ENCODE peak calls at places on chromosomes 6 and 20, in ten cellular contexts. One of them, this sample, is unnamed.

GRCh38 chr6:129603731-129604130 is 106.2 kb downstream of the ARHGAP18 start:
- DNase-seq in progenitor cell of endocrine pancreas: no peak
- DNase-seq in AG04450: no peak
- DNase-seq in MCF 10A: no peak
- DNase-seq in GM13977: no peak
- DNase-seq in GM12865: no peak
- DNase-seq in A549: no peak
- DNase-seq in H1: no peak
- DNase-seq in A673: no peak
- DNase-seq in HepG2: no peak
- DNase-seq in this sample: no peak

GRCh38 chr20:24968278-24968677 is 19.2 kb downstream of the CST7 start:
- DNase-seq in AG04450: no peak
- DNase-seq in progenitor cell of endocrine pancreas: no peak
- DNase-seq in H1: no peak
- DNase-seq in A549: no peak
- DNase-seq in MCF 10A: no peak
- DNase-seq in A673: no peak
- DNase-seq in GM13977: no peak
- DNase-seq in HepG2: no peak
- DNase-seq in GM12865: no peak
- DNase-seq in this sample: no peak

GRCh38 chr6:84764332-84765049 is at the start of gene TBX18:
- DNase-seq in GM12865: no peak
- DNase-seq in MCF 10A: no peak
- DNase-seq in progenitor cell of endocrine pancreas: peak
- DNase-seq in GM13977: no peak
- DNase-seq in HepG2: peak
- DNase-seq in AG04450: peak
- DNase-seq in H1: peak
- DNase-seq in A673: peak
- DNase-seq in A549: peak
- DNase-seq in this sample: peak

GRCh38 chr6:110619275-110619908 is 143.0 kb upstream of the SLC22A16 start:
- DNase-seq in GM12865: no peak
- DNase-seq in MCF 10A: no peak
- DNase-seq in H1: no peak
- DNase-seq in AG04450: no peak
- DNase-seq in progenitor cell of endocrine pancreas: no peak
- DNase-seq in A549: no peak
- DNase-seq in HepG2: no peak
- DNase-seq in A673: no peak
- DNase-seq in GM13977: no peak
- DNase-seq in this sample: no peak

GRCh38 chr20:33046412-33046811 is 7.3 kb upstream of the BPIFB3 start:
- DNase-seq in A673: no peak
- DNase-seq in A549: no peak
- DNase-seq in progenitor cell of endocrine pancreas: no peak
- DNase-seq in H1: no peak
- DNase-seq in GM12865: no peak
- DNase-seq in MCF 10A: no peak
- DNase-seq in HepG2: no peak
- DNase-seq in AG04450: no peak
- DNase-seq in GM13977: no peak
- DNase-seq in this sample: no peak

GRCh38 chr6:157022022-157022740 is 245.0 kb downstream of the ARID1B start:
- DNase-seq in A549: peak
- DNase-seq in GM12865: peak
- DNase-seq in AG04450: peak
- DNase-seq in GM13977: peak
- DNase-seq in H1: no peak
- DNase-seq in HepG2: peak
- DNase-seq in MCF 10A: peak
- DNase-seq in progenitor cell of endocrine pancreas: peak
- DNase-seq in A673: peak
- DNase-seq in this sample: peak

GRCh38 chr6:166558156-166559025 is 28.1 kb downstream of the RAMACL start:
- DNase-seq in A549: no peak
- DNase-seq in HepG2: no peak
- DNase-seq in MCF 10A: no peak
- DNase-seq in AG04450: no peak
- DNase-seq in GM12865: no peak
- DNase-seq in H1: no peak
- DNase-seq in A673: no peak
- DNase-seq in progenitor cell of endocrine pancreas: no peak
- DNase-seq in GM13977: no peak
- DNase-seq in this sample: no peak

GRCh38 chr6:16651871-16652270 is 109.4 kb downstream of the ATXN1 start:
- DNase-seq in GM12865: peak
- DNase-seq in MCF 10A: no peak
- DNase-seq in HepG2: no peak
- DNase-seq in GM13977: no peak
- DNase-seq in A673: no peak
- DNase-seq in A549: no peak
- DNase-seq in H1: no peak
- DNase-seq in AG04450: no peak
- DNase-seq in progenitor cell of endocrine pancreas: no peak
- DNase-seq in this sample: no peak

GRCh38 chr6:135145509-135145865 is 35.6 kb upstream of the MYB start:
- DNase-seq in A673: no peak
- DNase-seq in H1: no peak
- DNase-seq in HepG2: no peak
- DNase-seq in AG04450: no peak
- DNase-seq in MCF 10A: no peak
- DNase-seq in progenitor cell of endocrine pancreas: no peak
- DNase-seq in GM13977: no peak
- DNase-seq in A549: no peak
- DNase-seq in GM12865: no peak
- DNase-seq in this sample: no peak

GRCh38 chr6:47714802-47715201 is 16.4 kb downstream of the ADGRF4 start:
- DNase-seq in AG04450: no peak
- DNase-seq in GM13977: no peak
- DNase-seq in H1: no peak
- DNase-seq in HepG2: no peak
- DNase-seq in GM12865: no peak
- DNase-seq in MCF 10A: no peak
- DNase-seq in progenitor cell of endocrine pancreas: no peak
- DNase-seq in A549: no peak
- DNase-seq in A673: no peak
- DNase-seq in this sample: no peak

GRCh38 chr6:6996124-6996523 is 111.6 kb upstream of the RREB1 start:
- DNase-seq in A549: no peak
- DNase-seq in GM12865: no peak
- DNase-seq in H1: no peak
- DNase-seq in progenitor cell of endocrine pancreas: no peak
- DNase-seq in AG04450: no peak
- DNase-seq in MCF 10A: no peak
- DNase-seq in GM13977: no peak
- DNase-seq in HepG2: no peak
- DNase-seq in A673: no peak
- DNase-seq in this sample: no peak

GRCh38 chr20:32751309-32752020 is 8.2 kb upstream of the COMMD7 start:
- DNase-seq in progenitor cell of endocrine pancreas: no peak
- DNase-seq in GM12865: no peak
- DNase-seq in H1: no peak
- DNase-seq in HepG2: no peak
- DNase-seq in GM13977: no peak
- DNase-seq in AG04450: no peak
- DNase-seq in MCF 10A: no peak
- DNase-seq in A673: no peak
- DNase-seq in A549: no peak
- DNase-seq in this sample: no peak

GRCh38 chr6:116060572-116061283 is at the start of gene FRK:
- DNase-seq in AG04450: no peak
- DNase-seq in progenitor cell of endocrine pancreas: peak
- DNase-seq in A549: peak
- DNase-seq in H1: no peak
- DNase-seq in GM13977: no peak
- DNase-seq in HepG2: peak
- DNase-seq in GM12865: no peak
- DNase-seq in MCF 10A: peak
- DNase-seq in A673: peak
- DNase-seq in this sample: peak

GRCh38 chr6:165571068-165571682 is 91.9 kb downstream of the PDE10A start:
- DNase-seq in HepG2: no peak
- DNase-seq in H1: no peak
- DNase-seq in GM13977: no peak
- DNase-seq in GM12865: no peak
- DNase-seq in AG04450: no peak
- DNase-seq in A549: no peak
- DNase-seq in progenitor cell of endocrine pancreas: no peak
- DNase-seq in MCF 10A: no peak
- DNase-seq in A673: no peak
- DNase-seq in this sample: no peak

GRCh38 chr6:68572525-68572924 is 62.6 kb upstream of the ADGRB3 start:
- DNase-seq in progenitor cell of endocrine pancreas: no peak
- DNase-seq in A549: peak
- DNase-seq in HepG2: peak
- DNase-seq in MCF 10A: peak
- DNase-seq in GM12865: peak
- DNase-seq in AG04450: no peak
- DNase-seq in H1: peak
- DNase-seq in A673: peak
- DNase-seq in GM13977: peak
- DNase-seq in this sample: no peak

GRCh38 chr6:105482227-105482839 is 79.5 kb upstream of the PREP start:
- DNase-seq in AG04450: no peak
- DNase-seq in A673: peak
- DNase-seq in HepG2: no peak
- DNase-seq in A549: no peak
- DNase-seq in GM12865: peak
- DNase-seq in H1: no peak
- DNase-seq in MCF 10A: no peak
- DNase-seq in progenitor cell of endocrine pancreas: no peak
- DNase-seq in GM13977: no peak
- DNase-seq in this sample: no peak

GRCh38 chr20:32004963-32005362 is 5.3 kb upstream of the CCM2L start:
- DNase-seq in HepG2: no peak
- DNase-seq in A549: peak
- DNase-seq in AG04450: no peak
- DNase-seq in H1: no peak
- DNase-seq in progenitor cell of endocrine pancreas: no peak
- DNase-seq in A673: no peak
- DNase-seq in GM13977: no peak
- DNase-seq in MCF 10A: peak
- DNase-seq in GM12865: no peak
- DNase-seq in this sample: peak

GRCh38 chr6:74939309-74939708 is 266.5 kb downstream of the COL12A1 start:
- DNase-seq in GM12865: peak
- DNase-seq in H1: no peak
- DNase-seq in HepG2: no peak
- DNase-seq in MCF 10A: peak
- DNase-seq in A673: peak
- DNase-seq in progenitor cell of endocrine pancreas: no peak
- DNase-seq in A549: peak
- DNase-seq in AG04450: no peak
- DNase-seq in GM13977: no peak
- DNase-seq in this sample: no peak
- TF ChIP-seq CTCF in GM12865: no peak
- TF ChIP-seq CTCF in H1: no peak
- TF ChIP-seq CTCF in HepG2: no peak
- TF ChIP-seq CTCF in MCF 10A: peak
- TF ChIP-seq CTCF in A673: peak
- TF ChIP-seq CTCF in progenitor cell of endocrine pancreas: no peak
- TF ChIP-seq CTCF in A549: no peak
- TF ChIP-seq CTCF in AG04450: no peak
- TF ChIP-seq CTCF in GM13977: no peak
- TF ChIP-seq CTCF in this sample: no peak

GRCh38 chr20:36951198-36951976 is at the start of gene SAMHD1:
- DNase-seq in A673: peak
- DNase-seq in H1: peak
- DNase-seq in GM13977: peak
- DNase-seq in HepG2: peak
- DNase-seq in GM12865: peak
- DNase-seq in MCF 10A: peak
- DNase-seq in A549: peak
- DNase-seq in progenitor cell of endocrine pancreas: peak
- DNase-seq in AG04450: peak
- DNase-seq in this sample: peak

GRCh38 chr20:36951977-36952738 is 650 bp upstream of the SAMHD1 start:
- DNase-seq in HepG2: no peak
- DNase-seq in AG04450: no peak
- DNase-seq in GM12865: no peak
- DNase-seq in GM13977: no peak
- DNase-seq in A673: no peak
- DNase-seq in MCF 10A: no peak
- DNase-seq in H1: no peak
- DNase-seq in progenitor cell of endocrine pancreas: no peak
- DNase-seq in A549: no peak
- DNase-seq in this sample: no peak

GRCh38 chr20:36950432-36951197 is 893 bp downstream of the SAMHD1 start:
- DNase-seq in AG04450: no peak
- DNase-seq in GM12865: peak
- DNase-seq in H1: no peak
- DNase-seq in progenitor cell of endocrine pancreas: no peak
- DNase-seq in GM13977: peak
- DNase-seq in HepG2: no peak
- DNase-seq in MCF 10A: peak
- DNase-seq in A673: peak
- DNase-seq in A549: peak
- DNase-seq in this sample: peak
- TF ChIP-seq CTCF in AG04450: no peak
- TF ChIP-seq CTCF in GM12865: no peak
- TF ChIP-seq CTCF in H1: no peak
- TF ChIP-seq CTCF in progenitor cell of endocrine pancreas: no peak
- TF ChIP-seq CTCF in GM13977: no peak
- TF ChIP-seq CTCF in HepG2: no peak
- TF ChIP-seq CTCF in MCF 10A: peak
- TF ChIP-seq CTCF in A673: no peak
- TF ChIP-seq CTCF in A549: no peak
- TF ChIP-seq CTCF in this sample: peak

GRCh38 chr6:22906091-22906549 is 336.8 kb downstream of the HDGFL1 start:
- DNase-seq in progenitor cell of endocrine pancreas: no peak
- DNase-seq in AG04450: no peak
- DNase-seq in MCF 10A: peak
- DNase-seq in HepG2: no peak
- DNase-seq in GM12865: no peak
- DNase-seq in H1: no peak
- DNase-seq in GM13977: no peak
- DNase-seq in A673: peak
- DNase-seq in A549: peak
- DNase-seq in this sample: peak
- TF ChIP-seq CTCF in progenitor cell of endocrine pancreas: peak
- TF ChIP-seq CTCF in AG04450: peak
- TF ChIP-seq CTCF in MCF 10A: peak
- TF ChIP-seq CTCF in HepG2: no peak
- TF ChIP-seq CTCF in GM12865: no peak
- TF ChIP-seq CTCF in H1: peak
- TF ChIP-seq CTCF in GM13977: no peak
- TF ChIP-seq CTCF in A673: peak
- TF ChIP-seq CTCF in A549: no peak
- TF ChIP-seq CTCF in this sample: peak

DNA sequence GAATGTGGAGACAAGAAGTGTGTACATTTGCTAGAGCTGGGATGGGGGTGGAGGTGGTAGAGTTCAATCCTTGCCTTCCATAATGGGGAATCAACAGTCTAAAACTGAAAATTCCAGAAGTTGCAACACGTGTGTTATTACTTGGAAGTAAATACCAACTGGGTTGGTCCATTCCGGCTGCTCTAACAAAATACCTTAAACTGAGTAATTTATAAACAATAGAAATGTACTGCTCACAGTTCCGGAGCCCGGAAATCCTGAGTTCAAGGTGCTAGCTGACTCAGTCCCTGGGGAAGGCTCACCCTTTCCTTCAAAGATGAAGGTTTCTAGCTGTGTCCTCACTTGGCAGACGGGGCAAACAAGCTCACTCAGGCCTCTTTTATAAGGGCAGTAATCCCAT is 59.0 kb downstream of the RIN2 start:
- DNase-seq in HepG2: peak
- DNase-seq in GM13977: no peak
- DNase-seq in progenitor cell of endocrine pancreas: no peak
- DNase-seq in H1: no peak
- DNase-seq in A673: no peak
- DNase-seq in A549: peak
- DNase-seq in MCF 10A: peak
- DNase-seq in GM12865: no peak
- DNase-seq in AG04450: peak
- DNase-seq in this sample: peak
- TF ChIP-seq CTCF in HepG2: no peak
- TF ChIP-seq CTCF in GM13977: no peak
- TF ChIP-seq CTCF in progenitor cell of endocrine pancreas: no peak
- TF ChIP-seq CTCF in H1: no peak
- TF ChIP-seq CTCF in A673: no peak
- TF ChIP-seq CTCF in A549: no peak
- TF ChIP-seq CTCF in MCF 10A: no peak
- TF ChIP-seq CTCF in GM12865: no peak
- TF ChIP-seq CTCF in AG04450: no peak
- TF ChIP-seq CTCF in this sample: no peak

This sample was measured in HFFc6.